ENCODE peak calls at places on chromosomes 13 and 19, in four cellular contexts. R, E, G and P are unnamed samples.

GRCh38 chr19:49973987-49974386 is 13.0 kb upstream of the SIGLEC11 start:
- DNase-seq in G (no peak), R (no peak), E (no peak), P (peak; percentile 19)

GRCh38 chr13:34750078-34750703 is 191.9 kb upstream of the NBEA start:
- DNase-seq in R (no peak), G (no peak), E (peak; percentile 49), P (peak; percentile 45)

GRCh38 chr19:12794936-12795335 is 3.6 kb downstream of the JUNB start:
- DNase-seq in E (no peak), G (no peak), R (no peak), P (no peak)

GRCh38 chr13:110158201-110158600 is 148.8 kb downstream of the COL4A1 start:
- DNase-seq in R (peak; percentile 35), E (no peak), G (no peak), P (no peak)

GRCh38 chr19:47176627-47177090 is 46.0 kb downstream of the SAE1 start:
- DNase-seq in R (peak; percentile 92), E (no peak), G (peak; percentile 85), P (no peak)

GRCh38 chr13:51147732-51148131 is 36.7 kb upstream of the C13orf42 start:
- DNase-seq in R (no peak), E (no peak), G (no peak), P (no peak)

GRCh38 chr19:38596057-38596981 is 21.4 kb downstream of the MAP4K1 start:
- DNase-seq in G (no peak), E (peak; percentile 86), R (peak; percentile 59), P (no peak)

GRCh38 chr13:41193469-41193868 is 900 bp downstream of the KBTBD7 start:
- DNase-seq in E (no peak), R (no peak), G (no peak), P (no peak)

GRCh38 chr19:39435499-39436349 is at the start of gene RPS16:
- DNase-seq in R (peak; percentile 98), G (peak; percentile 93), E (peak; percentile 99), P (peak; percentile 99)

GRCh38 chr13:34308725-34309124 is 490.8 kb downstream of the RFC3 start:
- DNase-seq in R (peak; percentile 21), E (no peak), G (no peak), P (no peak)

GRCh38 chr19:48991011-48991609 is 2.0 kb downstream of the GYS1 start:
- DNase-seq in G (no peak), R (no peak), E (no peak), P (no peak)

GRCh38 chr13:110496281-110496680 is 65.2 kb downstream of the RAB20 start:
- DNase-seq in E (no peak), G (no peak), R (peak; percentile 26), P (no peak)

GRCh38 chr13:40130871-40131636 is 475.6 kb downstream of the COG6 start:
- DNase-seq in R (no peak), G (no peak), E (no peak), P (no peak)

GRCh38 chr13:114249062-114249461 is 14.4 kb downstream of the CDC16 start:
- DNase-seq in R (no peak), E (no peak), G (no peak), P (no peak)

GRCh38 chr19:42184401-42184861 is 33.0 kb downstream of the DEDD2 start:
- DNase-seq in G (peak; percentile 44), R (peak; percentile 97), E (peak; percentile 80), P (peak; percentile 68)

GRCh38 chr19:38143847-38144246 is 80.2 kb downstream of the DPF1 start:
- DNase-seq in R (no peak), G (no peak), E (no peak), P (no peak)

GRCh38 chr13:108328848-108329247 is 59.3 kb downstream of the TNFSF13B start:
- DNase-seq in E (no peak), G (no peak), R (no peak), P (no peak)

GRCh38 chr19:4815426-4816387 is 15.8 kb downstream of the TICAM1 start:
- DNase-seq in E (peak; percentile 90), R (peak; percentile 99), G (peak; percentile 74), P (peak; percentile 94)

GRCh38 chr13:30752991-30753616 is 17.8 kb downstream of the ALOX5AP start:
- DNase-seq in E (no peak), R (no peak), G (no peak), P (no peak)

GRCh38 chr19:46717034-46717715 is at the start of gene PRKD2:
- DNase-seq in G (peak; percentile 43), E (peak; percentile 95), R (peak; percentile 99), P (peak; percentile 95)

GRCh38 chr19:27672309-27673047 is 1540.5 kb downstream of the UQCRFS1 start:
- DNase-seq in G (no peak), E (no peak), R (no peak), P (peak; percentile 22)

GRCh38 chr19:41753936-41754529 is 1.3 kb upstream of the CEACAM6 start:
- DNase-seq in E (no peak), G (no peak), R (no peak), P (peak; percentile 20)

GRCh38 chr19:1016647-1017114 is 4.2 kb downstream of the TMEM259 start:
- DNase-seq in E (no peak), R (peak; percentile 98), G (no peak), P (no peak)

GRCh38 chr13:33524086-33524485 is 238.5 kb upstream of the STARD13 start:
- DNase-seq in E (no peak), G (peak; percentile 80), R (peak; percentile 45), P (no peak)

GRCh38 chr19:45256836-45257235 is 5.8 kb downstream of the MARK4 start:
- DNase-seq in R (no peak), G (no peak), E (no peak), P (no peak)

GRCh38 chr13:99955747-99956472 is 15.7 kb downstream of the ZIC5 start:
- DNase-seq in G (no peak), E (no peak), R (peak; percentile 73), P (no peak)

GRCh38 chr19:18496167-18496979 is 25.5 kb downstream of the ELL start:
- DNase-seq in G (no peak), R (peak; percentile 96), E (peak; percentile 85), P (peak; percentile 35)

GRCh38 chr13:77571956-77572355 is 36.5 kb downstream of the SCEL start:
- DNase-seq in G (no peak), R (no peak), E (no peak), P (no peak)
- TF ChIP-seq CTCF in G (no peak), R (no peak), E (no peak), P (no peak)

GRCh38 chr19:35510626-35510964 is 2.9 kb downstream of the DMKN start:
- DNase-seq in G (no peak), R (no peak), E (no peak), P (no peak)

GRCh38 chr19:35511337-35511736 is 2.1 kb downstream of the DMKN start:
- DNase-seq in R (no peak), G (no peak), E (no peak), P (no peak)

GRCh38 chr19:35509018-35509652 is 4.3 kb downstream of the DMKN start:
- DNase-seq in E (peak; percentile 85), R (peak; percentile 86), G (no peak), P (no peak)

GRCh38 chr19:35508129-35508528 is 5.3 kb downstream of the DMKN start:
- DNase-seq in G (no peak), R (peak; percentile 59), E (no peak), P (no peak)

GRCh38 chr19:35509861-35510625 is 3.4 kb downstream of the DMKN start:
- DNase-seq in R (peak; percentile 96), G (no peak), E (peak; percentile 94), P (peak; percentile 79)
- H3K27me3 ChIP-seq in R (peaks cover 41% of the 10 kb centered on the region), G (peaks cover 47% of the 10 kb centered on the region), E (peaks cover 29% of the 10 kb centered on the region), P (peaks cover 24% of the 10 kb centered on the region)

GRCh38 chr19:32599736-32600157 is 18.8 kb downstream of the PDCD5 start:
- DNase-seq in R (peak; percentile 85), G (peak; percentile 36), E (no peak), P (no peak)
- TF ChIP-seq CTCF in R (peak; percentile 88), G (peak; percentile 75), E (peak; percentile 85), P (peak; percentile 83)

DNA sequence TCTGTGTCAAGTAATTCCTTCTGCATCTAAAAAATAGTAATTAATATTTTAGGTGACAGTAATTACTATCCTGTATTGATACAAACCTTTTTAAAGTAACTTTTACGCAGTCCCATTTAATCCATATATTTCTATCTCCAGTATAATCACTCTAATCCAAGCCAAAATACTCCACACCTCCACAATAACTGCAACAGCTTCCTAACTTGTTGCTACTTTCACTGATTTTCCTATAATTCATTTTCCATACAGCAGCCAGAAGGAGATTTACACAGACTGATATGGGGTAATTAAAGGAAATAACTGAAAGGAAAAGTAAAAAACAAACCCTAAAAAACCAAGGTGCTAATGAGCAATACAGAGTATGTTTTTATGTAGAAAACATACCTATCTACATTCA is 64.9 kb downstream of the RBM26 start:
- DNase-seq in R (no peak), G (no peak), E (no peak), P (no peak)
- H3K27me3 ChIP-seq in R (no peaks in the 10 kb centered on the region), G (no peaks in the 10 kb centered on the region), E (no peaks in the 10 kb centered on the region), P (no peaks in the 10 kb centered on the region)

DNA sequence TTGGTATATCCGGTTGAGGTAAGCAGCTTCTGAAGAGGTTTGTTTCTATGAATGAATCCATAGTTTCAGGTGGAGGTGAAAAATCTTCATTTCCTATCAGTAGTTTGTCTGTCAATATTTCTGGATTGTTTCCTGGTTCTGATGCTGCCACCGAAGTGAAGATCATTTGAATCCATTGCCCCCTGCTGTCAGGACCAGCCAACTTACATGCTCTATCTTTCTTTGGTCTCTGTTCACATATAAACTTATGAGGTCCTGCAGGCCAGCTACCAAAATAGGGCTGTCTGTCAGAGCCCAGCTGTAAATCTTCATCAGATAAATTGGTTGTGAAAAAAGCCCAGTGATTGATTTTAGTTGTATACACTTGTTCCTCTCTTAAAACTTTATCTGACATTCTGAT is 15.2 kb upstream of the N4BP2L1 start:
- DNase-seq in G (no peak), R (no peak), E (no peak), P (no peak)
- TF ChIP-seq CTCF in G (peak; percentile 46), R (peak; percentile 51), E (peak; percentile 39), P (peak; percentile 51)

DNA sequence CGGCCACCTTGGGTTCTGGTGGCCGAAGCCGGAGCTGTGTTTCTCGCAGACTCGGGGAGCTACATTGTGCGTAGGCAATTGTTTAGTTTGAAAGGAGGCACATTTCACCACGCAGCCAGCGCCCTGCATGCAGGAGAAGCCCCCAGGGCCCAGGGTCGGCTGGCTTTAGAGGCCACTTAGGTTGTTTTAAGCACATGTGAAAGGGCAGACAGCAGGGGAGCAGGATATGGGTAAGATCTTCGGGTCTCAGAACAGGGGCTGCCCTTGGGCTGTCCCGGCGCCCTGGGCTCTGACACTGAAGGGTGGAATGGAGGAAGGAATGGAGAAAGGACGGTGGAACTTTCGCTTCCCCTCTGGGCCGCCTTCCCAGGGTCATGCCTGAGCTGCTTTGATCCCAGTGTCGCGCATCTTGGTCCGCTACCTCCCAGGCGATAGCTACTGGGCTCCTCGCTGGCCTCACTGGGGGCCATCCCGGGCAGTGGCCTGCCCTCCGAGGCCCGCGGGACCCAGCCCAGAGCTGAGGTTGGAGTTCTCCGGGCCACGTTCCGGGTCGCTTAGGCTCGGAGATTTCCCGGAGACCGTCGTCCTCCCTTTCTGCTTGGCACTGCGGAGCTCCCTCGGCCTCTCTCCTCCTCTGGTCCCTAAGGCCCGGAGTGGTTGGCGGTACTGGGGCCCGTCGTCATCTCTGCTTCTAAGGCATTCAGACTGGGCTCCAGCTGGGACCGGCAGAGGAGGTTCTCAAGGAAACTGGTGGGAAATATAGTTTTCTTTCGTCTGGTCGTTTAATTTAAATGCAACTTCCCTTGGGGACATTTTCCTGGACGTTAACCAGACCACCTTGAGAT is 4.3 kb upstream of the POU4F1 start:
- DNase-seq in E (no peak), G (no peak), R (no peak), P (no peak)
- H3K27me3 ChIP-seq in E (peaks cover 87% of the 10 kb centered on the region), G (peaks cover 75% of the 10 kb centered on the region), R (peaks cover 86% of the 10 kb centered on the region), P (peaks cover 35% of the 10 kb centered on the region)

DNA sequence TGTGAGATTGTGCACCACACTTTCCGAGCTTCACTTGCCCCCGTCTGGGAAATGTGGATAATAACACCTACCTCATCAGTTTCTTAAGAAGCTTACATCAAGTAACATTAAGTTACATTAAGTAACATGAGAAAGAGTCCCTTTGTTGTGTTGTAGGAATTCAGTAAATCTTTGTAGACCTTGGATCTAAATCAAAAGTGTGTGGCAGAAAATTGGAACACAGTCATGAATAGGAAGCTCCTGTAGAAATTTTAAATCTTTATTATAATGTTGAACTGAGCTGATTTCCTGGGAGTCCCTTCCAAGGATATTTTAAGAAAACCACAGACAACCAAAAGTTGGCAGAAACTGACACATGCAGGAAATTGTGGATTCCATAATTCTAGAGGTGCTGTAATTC is 5.7 kb upstream of the ENOX1 start:
- DNase-seq in E (no peak), R (peak; percentile 71), G (no peak), P (no peak)
- TF ChIP-seq CTCF in E (no peak), R (peak; percentile 11), G (no peak), P (no peak)